ENCODE peak calls at places on chromosomes 12 and 14, in seven cellular contexts. K is H9; U is CD8-positive, alpha-beta memory T cell; T is tibial artery; B is body of pancreas; X is psoas muscle; E is pancreas. W is an unnamed sample.

GRCh38 chr14:92787554-92787953 is 6.6 kb upstream of the GOLGA5 start:
- DNase-seq in X (no peak), U (no peak), T (no peak), E (no peak), B (no peak), K (no peak), W (no peak)

GRCh38 chr12:58741226-58741625 is 179.1 kb downstream of the LRIG3 start:
- DNase-seq in B (no peak), K (no peak), U (no peak), T (no peak), X (no peak), E (no peak), W (no peak)

GRCh38 chr12:121918679-121919038 is 267 bp downstream of the CFAP251 start:
- DNase-seq in T (no peak), E (no peak), U (no peak), B (no peak), K (no peak), X (no peak), W (no peak)

GRCh38 chr12:68327896-68328295 is 4.3 kb downstream of the MDM1 start:
- DNase-seq in U (no peak), T (no peak), K (no peak), X (no peak), E (no peak), B (no peak), W (no peak)

GRCh38 chr14:75315143-75315542 is 36.5 kb downstream of the FOS start:
- DNase-seq in T (no peak), U (no peak), B (peak; percentile 65), X (no peak), K (no peak), E (no peak), W (no peak)

GRCh38 chr14:99387880-99388279 is 92.8 kb downstream of the SETD3 start:
- DNase-seq in U (no peak), B (no peak), T (no peak), E (no peak), K (no peak), X (no peak), W (no peak)

GRCh38 chr14:78851189-78851588 is 681.0 kb downstream of the NRXN3 start:
- DNase-seq in X (no peak), T (no peak), B (no peak), K (no peak), E (no peak), U (no peak), W (no peak)

GRCh38 chr12:104353012-104353981 is 49.8 kb downstream of the EID3 start:
- DNase-seq in B (no peak), U (no peak), X (no peak), K (peak; percentile 13), E (no peak), T (no peak), W (no peak)

GRCh38 chr14:106268013-106268727 is 741.8 kb downstream of the TMEM121 start:
- DNase-seq in K (no peak), E (no peak), T (no peak), B (no peak), X (no peak), U (peak; percentile 68), W (peak; percentile 78)

GRCh38 chr12:8661751-8662150 is 875 bp downstream of the MFAP5 start:
- DNase-seq in E (no peak), T (no peak), U (no peak), X (no peak), B (no peak), K (no peak), W (no peak)

GRCh38 chr12:111121840-111122239 is 201.5 kb upstream of the MYL2 start:
- DNase-seq in B (no peak), T (no peak), U (no peak), K (no peak), E (no peak), X (no peak), W (no peak)

DNA sequence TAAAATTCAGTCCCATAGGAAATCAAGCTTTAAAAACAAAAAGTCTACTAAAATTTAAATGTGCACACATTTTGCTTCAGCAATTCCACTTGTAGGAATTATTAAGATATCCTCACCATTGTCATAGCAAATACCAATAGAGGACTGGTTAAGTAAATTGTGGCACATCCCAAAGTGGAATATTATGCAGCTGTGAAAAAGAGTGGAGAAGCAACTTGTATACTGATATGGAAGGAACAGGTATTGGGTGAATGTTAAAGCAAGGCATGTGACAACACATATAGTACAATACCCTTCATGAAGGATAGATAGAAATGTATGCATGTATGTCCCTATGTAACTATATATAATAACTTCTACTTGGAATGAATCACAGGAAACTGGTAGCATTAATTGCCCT is 11.9 kb downstream of the KRT8 start:
- DNase-seq in K (no peak), U (no peak), X (no peak), B (no peak), T (no peak), E (no peak), W (no peak)
- H3K27me3 ChIP-seq in K (no peaks in the 10 kb centered on the region), U (no peaks in the 10 kb centered on the region), X (no peaks in the 10 kb centered on the region), B (no peaks in the 10 kb centered on the region), T (no peaks in the 10 kb centered on the region), E (no peaks in the 10 kb centered on the region), W (no peaks in the 10 kb centered on the region)

GRCh38 chr12:34295366-34296142 is 273.3 kb downstream of the ALG10 start:
- DNase-seq in U (no peak), K (no peak), T (peak; percentile 48), E (peak; percentile 28), X (peak; percentile 11), B (no peak), W (no peak)

GRCh38 chr12:34298176-34298970 is 276.1 kb downstream of the ALG10 start:
- DNase-seq in E (peak; percentile 32), T (peak; percentile 47), U (no peak), B (no peak), X (peak; percentile 17), K (no peak), W (no peak)

GRCh38 chr12:34296143-34297041 is 274.1 kb downstream of the ALG10 start:
- DNase-seq in E (peak; percentile 27), X (peak; percentile 9), B (no peak), K (no peak), T (peak; percentile 52), U (no peak), W (no peak)

GRCh38 chr12:34297790-34298164 is 275.5 kb downstream of the ALG10 start:
- DNase-seq in K (no peak), U (no peak), X (peak; percentile 27), B (no peak), E (peak; percentile 27), T (no peak), W (no peak)

GRCh38 chr12:34297126-34297789 is 275.0 kb downstream of the ALG10 start:
- DNase-seq in E (no peak), K (no peak), T (peak; percentile 45), U (no peak), X (peak; percentile 19), B (no peak), W (no peak)
- H3K27me3 ChIP-seq in E (no peaks in the 10 kb centered on the region), K (no peaks in the 10 kb centered on the region), T (no peaks in the 10 kb centered on the region), U (no peaks in the 10 kb centered on the region), X (no peaks in the 10 kb centered on the region), B (no peaks in the 10 kb centered on the region), W (no peaks in the 10 kb centered on the region)

DNA sequence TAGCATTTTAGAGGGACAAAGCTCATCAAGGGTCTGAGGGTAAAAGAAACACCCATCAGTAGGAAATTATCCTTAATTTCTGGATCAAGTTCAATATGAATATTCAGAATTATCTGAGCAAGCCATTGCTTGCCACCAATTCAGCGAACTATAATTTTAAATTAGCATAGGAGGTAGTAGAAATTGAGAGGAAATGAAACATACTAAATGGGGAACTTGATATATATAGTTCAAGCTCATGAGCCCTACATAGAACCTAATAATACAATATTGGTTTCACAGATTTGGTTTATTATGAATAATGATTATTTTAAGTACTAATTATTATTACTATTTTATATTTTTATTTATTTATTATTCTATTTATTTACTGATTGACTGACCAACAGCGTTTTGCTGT is 42.1 kb upstream of the GXYLT1 start:
- DNase-seq in K (no peak), X (no peak), E (no peak), U (no peak), B (no peak), T (no peak), W (no peak)
- H3K27me3 ChIP-seq in K (no peaks in the 10 kb centered on the region), X (no peaks in the 10 kb centered on the region), E (no peaks in the 10 kb centered on the region), U (no peaks in the 10 kb centered on the region), B (no peaks in the 10 kb centered on the region), T (no peaks in the 10 kb centered on the region), W (no peaks in the 10 kb centered on the region)

GRCh38 chr12:55044135-55044534 is 24.4 kb downstream of the NEUROD4 start:
- DNase-seq in T (no peak), U (no peak), B (no peak), E (no peak), K (peak; percentile 43), X (no peak), W (no peak)
- H3K27me3 ChIP-seq in T (no peaks in the 10 kb centered on the region), U (no peaks in the 10 kb centered on the region), B (no peaks in the 10 kb centered on the region), E (peaks cover 3% of the 10 kb centered on the region), K (no peaks in the 10 kb centered on the region), X (no peaks in the 10 kb centered on the region), W (no peaks in the 10 kb centered on the region)

GRCh38 chr12:108174641-108175040 is 45.6 kb downstream of the WSCD2 start:
- DNase-seq in U (no peak), E (no peak), T (no peak), K (no peak), B (no peak), X (no peak), W (no peak)
- H3K27me3 ChIP-seq in U (no peaks in the 10 kb centered on the region), E (peaks cover 3% of the 10 kb centered on the region), T (no peaks in the 10 kb centered on the region), K (no peaks in the 10 kb centered on the region), B (no peaks in the 10 kb centered on the region), X (no peaks in the 10 kb centered on the region), W (peaks cover 3% of the 10 kb centered on the region)